ENCODE peak calls at places on chromosomes 16 and 17, in seven cellular contexts. G, H, I, J, B, M and N are unnamed samples.

GRCh38 chr16:24075929-24076716 is 180.0 kb upstream of the CACNG3 start:
- DNase-seq in G (no peak), H (no peak), I (no peak), J (peak), B (no peak), M (no peak), N (no peak)

GRCh38 chr16:68790130-68790761 is 53.1 kb upstream of the TANGO6 start:
- DNase-seq in G (no peak), H (no peak), I (no peak), J (no peak), B (no peak), M (no peak), N (no peak)

GRCh38 chr17:3683054-3683511 is 12.9 kb downstream of the P2RX5 start:
- DNase-seq in G (no peak), H (no peak), I (peak), J (peak), B (no peak), M (peak), N (no peak)

GRCh38 chr16:73013974-73014373 is 34.0 kb downstream of the ZFHX3 start:
- DNase-seq in G (no peak), H (no peak), I (no peak), J (no peak), B (peak), M (no peak), N (no peak)

GRCh38 chr16:53999841-54000240 is 286.7 kb downstream of the IRX3 start:
- DNase-seq in G (no peak), H (no peak), I (no peak), J (no peak), B (no peak), M (no peak), N (no peak)

GRCh38 chr17:27473748-27474609 is 17.7 kb downstream of the KSR1 start:
- DNase-seq in G (no peak), H (no peak), I (no peak), J (peak), B (no peak), M (no peak), N (no peak)

GRCh38 chr17:14672830-14673229 is 371.9 kb downstream of the HS3ST3B1 start:
- DNase-seq in G (no peak), H (no peak), I (no peak), J (no peak), B (no peak), M (no peak), N (no peak)

GRCh38 chr17:9021985-9022552 is 759 bp downstream of the NTN1 start:
- DNase-seq in G (no peak), H (no peak), I (peak), J (peak), B (peak), M (no peak), N (no peak)

GRCh38 chr16:74862743-74863244 is 88.2 kb upstream of the FA2H start:
- DNase-seq in G (peak), H (no peak), I (no peak), J (peak), B (no peak), M (peak), N (peak)